ENCODE peak calls at places on chromosomes 5 and 9, in ten cellular contexts. G is A549, Y is H54, A is upper lobe of left lung, F is GM12878, P is erythroblast, N is tibial nerve, V is endothelial cell of umbilical vein, R is heart left ventricle, L is breast epithelium. S is an unnamed sample.
A peak's percentile ranks its signal among the peaks of the same experiment; 100 is the strongest.

GRCh38 chr9:3525836-3526165 is at the start of gene RFX3:
- DNase-seq in G (peak; percentile 95), F (peak; percentile 78), A (peak; percentile 90), N (peak; percentile 77), L (peak; percentile 89), R (peak; percentile 93), V (peak; percentile 90), Y (peak; percentile 63), P (peak; percentile 97), S (peak; percentile 91)

GRCh38 chr9:113574381-113575262 is 111.1 kb downstream of the RGS3 start:
- DNase-seq in G (no peak), P (peak; percentile 20), L (peak; percentile 79), R (peak; percentile 18), N (no peak), F (no peak), V (no peak), A (no peak), Y (no peak), S (peak; percentile 8)

GRCh38 chr5:123585871-123586270 is 73.9 kb downstream of the CSNK1G3 start:
- DNase-seq in F (no peak), L (no peak), A (no peak), R (no peak), Y (no peak), V (peak; percentile 55), N (no peak), G (no peak), P (no peak), S (no peak)

GRCh38 chr9:93068956-93069355 is 10.5 kb downstream of the SUSD3 start:
- DNase-seq in R (no peak), Y (no peak), V (no peak), N (no peak), L (no peak), P (no peak), G (no peak), F (no peak), A (no peak), S (no peak)

GRCh38 chr9:129586647-129587046 is 34.3 kb downstream of the C9orf50 start:
- DNase-seq in V (no peak), R (no peak), L (no peak), G (no peak), A (no peak), N (no peak), Y (no peak), F (no peak), P (no peak), S (no peak)

GRCh38 chr5:59126665-59127354 is 543.9 kb downstream of the RAB3C start:
- DNase-seq in G (peak; percentile 87), Y (no peak), P (no peak), V (peak; percentile 41), L (no peak), R (no peak), N (no peak), A (no peak), F (no peak), S (peak; percentile 17)

GRCh38 chr9:77747163-77747562 is 99.0 kb upstream of the GNA14 start:
- DNase-seq in G (no peak), R (no peak), L (no peak), Y (no peak), A (no peak), V (no peak), N (no peak), P (no peak), F (no peak), S (no peak)

GRCh38 chr5:111461261-111461671 is 51.1 kb downstream of the STARD4 start:
- DNase-seq in A (no peak), F (no peak), P (no peak), L (no peak), V (no peak), N (no peak), Y (no peak), R (no peak), G (peak; percentile 40), S (no peak)

GRCh38 chr5:143734381-143734780 is 77.6 kb upstream of the HMHB1 start:
- DNase-seq in P (no peak), G (no peak), N (no peak), F (no peak), Y (no peak), L (no peak), R (no peak), A (no peak), V (no peak), S (no peak)

GRCh38 chr5:14178671-14179211 is 35.6 kb downstream of the TRIO start:
- DNase-seq in F (no peak), N (no peak), R (no peak), P (no peak), Y (peak; percentile 40), G (peak; percentile 51), A (no peak), L (no peak), V (no peak), S (no peak)

GRCh38 chr5:66674802-66675201 is 78.6 kb downstream of the MAST4 start:
- DNase-seq in L (no peak), R (no peak), P (no peak), N (no peak), F (no peak), A (no peak), G (no peak), V (no peak), Y (no peak), S (no peak)

DNA sequence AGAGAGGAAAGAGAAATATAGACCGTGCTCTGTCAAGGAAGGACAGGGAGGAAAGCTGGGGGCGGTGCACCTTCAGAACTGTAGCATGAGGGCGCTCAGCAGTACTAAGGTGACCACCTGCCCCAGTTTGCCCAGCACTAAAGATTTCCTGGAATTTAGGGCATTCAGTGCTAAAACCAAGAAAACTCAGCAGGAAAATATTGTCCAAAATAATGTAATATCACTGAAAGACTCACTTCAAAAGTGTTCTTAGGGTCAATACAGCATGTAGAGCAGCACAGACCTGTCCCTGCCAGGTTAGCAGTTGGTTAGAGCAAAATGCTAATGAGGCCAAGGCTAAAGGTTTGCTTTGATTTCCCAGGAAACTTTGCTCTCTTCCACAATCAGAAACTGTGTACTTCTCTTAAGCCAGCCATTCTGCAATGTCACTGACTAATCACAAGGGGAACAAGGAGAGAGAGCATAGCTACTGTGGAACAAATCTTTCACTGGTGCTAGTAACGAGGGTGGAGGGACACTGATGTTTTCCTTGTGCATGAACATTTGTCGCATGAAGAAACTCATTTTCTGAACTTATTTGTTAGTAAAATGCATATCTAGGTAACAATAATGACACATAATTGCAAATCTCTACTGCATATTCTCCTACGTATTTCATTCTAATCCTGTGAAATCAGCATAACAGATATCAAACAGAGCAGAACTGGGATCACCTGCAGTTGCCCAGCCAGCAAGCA is 53.0 kb upstream of the GRAMD2B start:
- DNase-seq in Y (no peak), P (no peak), N (no peak), R (no peak), A (no peak), F (no peak), V (no peak), G (peak; percentile 6), L (no peak), S (no peak)
- TF ChIP-seq POLR2A in Y (no peak), P (no peak), N (no peak), R (no peak), A (no peak), F (no peak), V (no peak), G (no peak), L (no peak), S (no peak)

DNA sequence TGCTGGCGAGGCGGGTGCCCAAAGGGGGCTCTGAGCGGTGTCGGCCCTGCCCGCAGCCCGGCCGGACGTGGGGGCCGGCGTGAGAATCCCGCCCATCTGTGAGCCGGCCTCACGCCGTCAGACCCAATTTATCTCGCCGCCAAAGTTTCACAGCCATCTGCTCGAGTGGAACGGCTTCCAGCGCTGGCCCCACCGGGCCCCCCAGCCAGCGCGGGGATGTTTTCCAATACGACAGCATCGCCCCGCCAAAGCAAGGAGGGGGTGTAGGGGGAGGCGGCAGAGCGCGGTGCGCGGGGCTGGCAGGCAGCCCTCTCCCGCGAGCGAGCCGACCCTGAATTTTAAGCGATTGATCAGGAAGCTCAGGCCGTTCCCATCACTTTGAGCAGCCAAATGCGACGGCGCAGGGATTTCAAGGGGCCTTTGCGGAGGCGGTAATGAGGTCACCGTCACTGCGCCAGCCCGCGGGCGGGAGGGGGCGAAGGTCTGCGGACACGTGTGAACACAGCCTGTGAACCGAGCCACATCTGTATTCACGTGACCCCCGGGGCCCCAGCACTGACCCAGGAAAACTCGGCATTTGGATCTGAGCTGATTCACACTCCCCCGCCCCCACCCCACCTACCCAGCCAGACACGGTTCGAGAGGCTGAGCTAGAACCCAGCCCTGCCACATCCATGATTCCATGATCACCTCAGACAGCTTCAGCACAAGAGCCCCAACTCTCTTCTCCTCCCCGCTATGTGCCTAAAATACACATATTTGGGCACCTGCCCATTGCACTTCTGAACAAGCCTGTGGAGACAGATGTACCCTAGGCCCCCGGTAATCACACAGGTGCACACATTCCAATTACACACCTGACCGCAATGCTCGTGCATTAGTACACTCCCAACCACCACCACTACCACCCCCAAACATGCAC is 47.8 kb upstream of the PSD2 start:
- DNase-seq in F (no peak), Y (no peak), L (no peak), V (peak; percentile 21), A (peak; percentile 36), R (peak; percentile 56), G (no peak), P (peak; percentile 12), N (peak; percentile 32), S (peak; percentile 50)
- TF ChIP-seq POLR2A in F (peak; percentile 33), Y (no peak), L (no peak), V (no peak), A (no peak), R (no peak), G (no peak), P (no peak), N (no peak), S (no peak)

GRCh38 chr5:16721151-16722102 is 104.6 kb upstream of the RETREG1 start:
- DNase-seq in F (no peak), R (no peak), A (no peak), Y (no peak), G (no peak), N (no peak), V (no peak), P (no peak), L (no peak), S (no peak)
- TF ChIP-seq POLR2A in F (no peak), R (no peak), A (no peak), Y (no peak), G (no peak), N (no peak), V (no peak), P (no peak), L (no peak), S (no peak)

DNA sequence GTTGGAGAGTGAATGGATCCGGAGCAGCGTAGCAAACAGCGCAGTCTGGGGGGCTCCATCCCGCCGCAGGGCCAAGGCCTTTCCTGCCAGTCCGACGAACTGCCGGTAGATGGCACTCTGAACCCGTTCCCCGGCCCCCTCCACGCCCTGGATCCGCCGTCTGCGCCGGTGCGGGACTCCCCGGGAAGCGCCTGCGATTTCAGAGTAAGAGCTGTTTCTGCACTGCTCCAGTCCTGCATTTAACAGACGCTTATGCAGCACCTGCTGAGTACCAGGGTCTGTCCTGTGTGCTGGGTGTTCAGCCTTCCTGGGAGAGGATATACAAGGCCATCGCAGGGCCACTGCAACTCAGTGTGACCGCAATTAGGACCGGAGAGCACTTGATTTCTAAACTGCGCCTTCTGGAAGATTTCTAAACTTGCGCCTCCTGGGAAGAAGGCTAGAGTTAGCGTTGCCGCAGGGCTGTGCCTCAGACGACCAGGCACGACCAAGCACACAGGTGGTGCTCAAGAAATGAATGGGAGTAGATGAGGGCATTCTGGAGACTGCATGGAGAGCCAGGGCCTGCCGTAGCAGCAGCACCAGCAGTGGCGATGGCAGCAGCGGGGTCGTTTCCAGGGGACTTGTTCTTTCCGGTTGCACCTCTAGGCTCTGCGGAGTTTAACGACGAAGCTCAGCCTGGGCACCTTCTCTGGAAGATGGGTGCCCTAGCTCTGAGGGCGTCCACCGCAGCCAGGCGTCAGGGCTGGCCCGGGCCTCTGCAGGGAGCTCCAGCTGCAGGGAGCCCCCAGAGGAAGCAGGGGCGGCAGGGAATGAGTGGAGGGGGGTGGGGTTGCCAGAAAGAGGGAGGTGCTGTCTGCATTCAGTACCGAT is 14.3 kb upstream of the TIFAB start:
- DNase-seq in G (peak; percentile 61), Y (peak; percentile 76), A (peak; percentile 70), V (peak; percentile 62), N (peak; percentile 59), L (peak; percentile 80), P (peak; percentile 86), F (no peak), R (peak; percentile 72), S (peak; percentile 44)
- TF ChIP-seq POLR2A in G (no peak), Y (no peak), A (no peak), V (no peak), N (no peak), L (no peak), P (no peak), F (no peak), R (no peak), S (no peak)